ENCODE peak calls at places on chromosomes 16 and 17, in nine cellular contexts. One of them, this sample, is unnamed.
A peak's percentile ranks its signal among the peaks of the same experiment; 100 is the strongest.

GRCh38 chr17:18129041-18129502 is 20.5 kb downstream of the MYO15A start:
- DNase-seq in tibial artery: no peak
- DNase-seq in uterus: no peak
- DNase-seq in H1: no peak
- DNase-seq in CD8-positive, alpha-beta memory T cell: no peak
- DNase-seq in A549: no peak
- DNase-seq in transverse colon: no peak
- DNase-seq in neural progenitor cell: no peak
- DNase-seq in cardiac muscle cell: peak; percentile 58
- DNase-seq in this sample: peak; percentile 79

GRCh38 chr16:81238296-81239011 is at the start of gene BCO1:
- DNase-seq in neural progenitor cell: peak; percentile 87
- DNase-seq in H1: no peak
- DNase-seq in uterus: peak; percentile 31
- DNase-seq in A549: peak; percentile 35
- DNase-seq in CD8-positive, alpha-beta memory T cell: no peak
- DNase-seq in transverse colon: peak; percentile 31
- DNase-seq in tibial artery: no peak
- DNase-seq in cardiac muscle cell: peak; percentile 57
- DNase-seq in this sample: no peak

GRCh38 chr16:75754126-75754525 is 27.8 kb upstream of the CPHXL start:
- DNase-seq in cardiac muscle cell: peak; percentile 47
- DNase-seq in A549: no peak
- DNase-seq in CD8-positive, alpha-beta memory T cell: no peak
- DNase-seq in transverse colon: peak; percentile 46
- DNase-seq in tibial artery: no peak
- DNase-seq in uterus: no peak
- DNase-seq in neural progenitor cell: no peak
- DNase-seq in H1: no peak
- DNase-seq in this sample: no peak

GRCh38 chr17:16293918-16294317 is 59.4 kb downstream of the CENPV start:
- DNase-seq in H1: no peak
- DNase-seq in cardiac muscle cell: no peak
- DNase-seq in tibial artery: no peak
- DNase-seq in CD8-positive, alpha-beta memory T cell: no peak
- DNase-seq in uterus: no peak
- DNase-seq in transverse colon: peak; percentile 67
- DNase-seq in A549: no peak
- DNase-seq in neural progenitor cell: no peak
- DNase-seq in this sample: no peak

GRCh38 chr17:69672924-69673323 is 258.4 kb downstream of the MAP2K6 start:
- DNase-seq in H1: no peak
- DNase-seq in tibial artery: no peak
- DNase-seq in transverse colon: no peak
- DNase-seq in neural progenitor cell: no peak
- DNase-seq in A549: no peak
- DNase-seq in cardiac muscle cell: peak; percentile 61
- DNase-seq in uterus: no peak
- DNase-seq in CD8-positive, alpha-beta memory T cell: no peak
- DNase-seq in this sample: no peak

GRCh38 chr17:64236827-64237403 is 26.1 kb downstream of the TEX2 start:
- DNase-seq in A549: peak; percentile 44
- DNase-seq in H1: no peak
- DNase-seq in CD8-positive, alpha-beta memory T cell: no peak
- DNase-seq in neural progenitor cell: peak; percentile 45
- DNase-seq in transverse colon: no peak
- DNase-seq in tibial artery: no peak
- DNase-seq in uterus: no peak
- DNase-seq in cardiac muscle cell: no peak
- DNase-seq in this sample: no peak

GRCh38 chr16:19573997-19574396 is 18.5 kb downstream of the VPS35L start:
- DNase-seq in transverse colon: no peak
- DNase-seq in tibial artery: no peak
- DNase-seq in uterus: no peak
- DNase-seq in cardiac muscle cell: no peak
- DNase-seq in A549: no peak
- DNase-seq in neural progenitor cell: no peak
- DNase-seq in CD8-positive, alpha-beta memory T cell: no peak
- DNase-seq in H1: no peak
- DNase-seq in this sample: no peak

GRCh38 chr16:2745961-2746360 is 6.5 kb upstream of the SRRM2 start:
- DNase-seq in A549: no peak
- DNase-seq in CD8-positive, alpha-beta memory T cell: no peak
- DNase-seq in H1: no peak
- DNase-seq in transverse colon: no peak
- DNase-seq in uterus: no peak
- DNase-seq in neural progenitor cell: no peak
- DNase-seq in tibial artery: no peak
- DNase-seq in cardiac muscle cell: no peak
- DNase-seq in this sample: no peak

GRCh38 chr16:89360760-89361435 is 129.5 kb downstream of the ANKRD11 start:
- DNase-seq in H1: no peak
- DNase-seq in A549: no peak
- DNase-seq in CD8-positive, alpha-beta memory T cell: peak; percentile 60
- DNase-seq in neural progenitor cell: no peak
- DNase-seq in uterus: no peak
- DNase-seq in tibial artery: no peak
- DNase-seq in cardiac muscle cell: no peak
- DNase-seq in transverse colon: peak; percentile 58
- DNase-seq in this sample: no peak

GRCh38 chr16:73010150-73010676 is 37.7 kb downstream of the ZFHX3 start:
- DNase-seq in uterus: no peak
- DNase-seq in neural progenitor cell: peak; percentile 53
- DNase-seq in H1: no peak
- DNase-seq in cardiac muscle cell: no peak
- DNase-seq in CD8-positive, alpha-beta memory T cell: no peak
- DNase-seq in tibial artery: peak; percentile 45
- DNase-seq in A549: no peak
- DNase-seq in transverse colon: no peak
- DNase-seq in this sample: peak; percentile 36

GRCh38 chr16:8623634-8624033 is 2.1 kb downstream of the METTL22 start:
- DNase-seq in cardiac muscle cell: no peak
- DNase-seq in neural progenitor cell: no peak
- DNase-seq in A549: no peak
- DNase-seq in transverse colon: no peak
- DNase-seq in uterus: no peak
- DNase-seq in tibial artery: no peak
- DNase-seq in H1: no peak
- DNase-seq in CD8-positive, alpha-beta memory T cell: no peak
- DNase-seq in this sample: no peak

GRCh38 chr17:19327039-19327776 is 35.3 kb downstream of the B9D1 start:
- DNase-seq in neural progenitor cell: no peak
- DNase-seq in A549: peak; percentile 62
- DNase-seq in cardiac muscle cell: peak; percentile 82
- DNase-seq in H1: no peak
- DNase-seq in uterus: no peak
- DNase-seq in tibial artery: no peak
- DNase-seq in CD8-positive, alpha-beta memory T cell: no peak
- DNase-seq in transverse colon: no peak
- DNase-seq in this sample: peak; percentile 43

GRCh38 chr17:50781167-50781566 is 13.8 kb upstream of the ANKRD40CL start:
- DNase-seq in transverse colon: no peak
- DNase-seq in A549: no peak
- DNase-seq in tibial artery: no peak
- DNase-seq in uterus: no peak
- DNase-seq in neural progenitor cell: no peak
- DNase-seq in H1: no peak
- DNase-seq in CD8-positive, alpha-beta memory T cell: no peak
- DNase-seq in cardiac muscle cell: no peak
- DNase-seq in this sample: peak; percentile 79
- H3K4me3 ChIP-seq in transverse colon: no peak overlapping the region
- H3K4me3 ChIP-seq in A549: no peak overlapping the region
- H3K4me3 ChIP-seq in tibial artery: peak overlapping the region; percentile 26
- H3K4me3 ChIP-seq in uterus: peak overlapping the region; percentile 4
- H3K4me3 ChIP-seq in neural progenitor cell: no peak overlapping the region
- H3K4me3 ChIP-seq in H1: no peak overlapping the region
- H3K4me3 ChIP-seq in CD8-positive, alpha-beta memory T cell: no peak overlapping the region
- H3K4me3 ChIP-seq in cardiac muscle cell: no peak overlapping the region
- H3K4me3 ChIP-seq in this sample: no peak overlapping the region

GRCh38 chr16:368388-369158 is 1.8 kb downstream of the MRPL28 start:
- DNase-seq in A549: no peak
- DNase-seq in H1: no peak
- DNase-seq in tibial artery: no peak
- DNase-seq in CD8-positive, alpha-beta memory T cell: no peak
- DNase-seq in cardiac muscle cell: no peak
- DNase-seq in uterus: no peak
- DNase-seq in neural progenitor cell: no peak
- DNase-seq in transverse colon: peak; percentile 8
- DNase-seq in this sample: no peak

GRCh38 chr16:364091-364490 is 6.2 kb downstream of the MRPL28 start:
- DNase-seq in neural progenitor cell: no peak
- DNase-seq in A549: no peak
- DNase-seq in cardiac muscle cell: no peak
- DNase-seq in CD8-positive, alpha-beta memory T cell: no peak
- DNase-seq in transverse colon: no peak
- DNase-seq in H1: no peak
- DNase-seq in uterus: no peak
- DNase-seq in tibial artery: no peak
- DNase-seq in this sample: peak; percentile 38

GRCh38 chr16:367333-367903 is 2.9 kb downstream of the MRPL28 start:
- DNase-seq in uterus: no peak
- DNase-seq in transverse colon: no peak
- DNase-seq in cardiac muscle cell: no peak
- DNase-seq in tibial artery: no peak
- DNase-seq in A549: no peak
- DNase-seq in neural progenitor cell: no peak
- DNase-seq in H1: no peak
- DNase-seq in CD8-positive, alpha-beta memory T cell: no peak
- DNase-seq in this sample: no peak

GRCh38 chr16:364595-365491 is 5.5 kb downstream of the MRPL28 start:
- DNase-seq in transverse colon: no peak
- DNase-seq in cardiac muscle cell: no peak
- DNase-seq in tibial artery: no peak
- DNase-seq in neural progenitor cell: no peak
- DNase-seq in H1: no peak
- DNase-seq in CD8-positive, alpha-beta memory T cell: no peak
- DNase-seq in uterus: no peak
- DNase-seq in A549: no peak
- DNase-seq in this sample: peak; percentile 61

GRCh38 chr16:366476-366875 is 3.9 kb downstream of the MRPL28 start:
- DNase-seq in transverse colon: peak; percentile 6
- DNase-seq in neural progenitor cell: no peak
- DNase-seq in CD8-positive, alpha-beta memory T cell: no peak
- DNase-seq in H1: no peak
- DNase-seq in A549: no peak
- DNase-seq in uterus: no peak
- DNase-seq in cardiac muscle cell: no peak
- DNase-seq in tibial artery: no peak
- DNase-seq in this sample: no peak
- H3K4me1 ChIP-seq in transverse colon: peaks cover 12% of the 10 kb centered on the region
- H3K4me1 ChIP-seq in neural progenitor cell: peaks cover 4% of the 10 kb centered on the region
- H3K4me1 ChIP-seq in CD8-positive, alpha-beta memory T cell: peaks cover 18% of the 10 kb centered on the region
- H3K4me1 ChIP-seq in H1: peaks cover 8% of the 10 kb centered on the region
- H3K4me1 ChIP-seq in A549: peaks cover 24% of the 10 kb centered on the region
- H3K4me1 ChIP-seq in uterus: peaks cover 4% of the 10 kb centered on the region
- H3K4me1 ChIP-seq in cardiac muscle cell: peaks cover 5% of the 10 kb centered on the region
- H3K4me1 ChIP-seq in tibial artery: peaks cover 6% of the 10 kb centered on the region
- H3K4me1 ChIP-seq in this sample: peaks cover 11% of the 10 kb centered on the region

GRCh38 chr16:686459-687260 is 2.5 kb upstream of the JMJD8 start:
- DNase-seq in transverse colon: no peak
- DNase-seq in cardiac muscle cell: no peak
- DNase-seq in neural progenitor cell: no peak
- DNase-seq in A549: no peak
- DNase-seq in CD8-positive, alpha-beta memory T cell: no peak
- DNase-seq in tibial artery: no peak
- DNase-seq in uterus: no peak
- DNase-seq in H1: no peak
- DNase-seq in this sample: no peak

GRCh38 chr16:687499-687898 is 2.7 kb downstream of the WDR24 start:
- DNase-seq in A549: no peak
- DNase-seq in transverse colon: no peak
- DNase-seq in uterus: no peak
- DNase-seq in CD8-positive, alpha-beta memory T cell: no peak
- DNase-seq in tibial artery: no peak
- DNase-seq in H1: no peak
- DNase-seq in neural progenitor cell: no peak
- DNase-seq in cardiac muscle cell: no peak
- DNase-seq in this sample: no peak

GRCh38 chr16:684067-684794 is at the start of gene JMJD8:
- DNase-seq in transverse colon: peak; percentile 98
- DNase-seq in neural progenitor cell: peak; percentile 97
- DNase-seq in uterus: peak; percentile 95
- DNase-seq in CD8-positive, alpha-beta memory T cell: peak; percentile 97
- DNase-seq in A549: peak; percentile 90
- DNase-seq in cardiac muscle cell: peak; percentile 97
- DNase-seq in tibial artery: peak; percentile 95
- DNase-seq in H1: peak; percentile 81
- DNase-seq in this sample: peak; percentile 98

GRCh38 chr16:684961-685696 is 995 bp upstream of the JMJD8 start:
- DNase-seq in cardiac muscle cell: no peak
- DNase-seq in uterus: no peak
- DNase-seq in A549: no peak
- DNase-seq in H1: no peak
- DNase-seq in tibial artery: no peak
- DNase-seq in CD8-positive, alpha-beta memory T cell: no peak
- DNase-seq in neural progenitor cell: no peak
- DNase-seq in transverse colon: no peak
- DNase-seq in this sample: peak; percentile 42

GRCh38 chr16:685967-686366 is 1.8 kb upstream of the JMJD8 start:
- DNase-seq in CD8-positive, alpha-beta memory T cell: no peak
- DNase-seq in transverse colon: peak; percentile 64
- DNase-seq in uterus: no peak
- DNase-seq in H1: no peak
- DNase-seq in A549: no peak
- DNase-seq in cardiac muscle cell: peak; percentile 43
- DNase-seq in neural progenitor cell: peak; percentile 65
- DNase-seq in tibial artery: no peak
- DNase-seq in this sample: peak; percentile 47
- H3K27ac ChIP-seq in CD8-positive, alpha-beta memory T cell: no peak overlapping the region
- H3K27ac ChIP-seq in transverse colon: no peak overlapping the region
- H3K27ac ChIP-seq in uterus: no peak overlapping the region
- H3K27ac ChIP-seq in H1: no peak overlapping the region
- H3K27ac ChIP-seq in A549: no peak overlapping the region
- H3K27ac ChIP-seq in cardiac muscle cell: no peak overlapping the region
- H3K27ac ChIP-seq in neural progenitor cell: no peak overlapping the region
- H3K27ac ChIP-seq in tibial artery: no peak overlapping the region
- H3K27ac ChIP-seq in this sample: no peak overlapping the region

GRCh38 chr17:76493505-76494167 is 7.6 kb downstream of the RHBDF2 start:
- DNase-seq in A549: no peak
- DNase-seq in cardiac muscle cell: no peak
- DNase-seq in neural progenitor cell: no peak
- DNase-seq in transverse colon: peak; percentile 52
- DNase-seq in uterus: no peak
- DNase-seq in tibial artery: no peak
- DNase-seq in CD8-positive, alpha-beta memory T cell: peak; percentile 41
- DNase-seq in H1: no peak
- DNase-seq in this sample: no peak
- H3K4me3 ChIP-seq in A549: no peak overlapping the region
- H3K4me3 ChIP-seq in cardiac muscle cell: no peak overlapping the region
- H3K4me3 ChIP-seq in neural progenitor cell: no peak overlapping the region
- H3K4me3 ChIP-seq in transverse colon: no peak overlapping the region
- H3K4me3 ChIP-seq in uterus: no peak overlapping the region
- H3K4me3 ChIP-seq in tibial artery: no peak overlapping the region
- H3K4me3 ChIP-seq in CD8-positive, alpha-beta memory T cell: peak overlapping the region; percentile 51
- H3K4me3 ChIP-seq in H1: no peak overlapping the region
- H3K4me3 ChIP-seq in this sample: peak overlapping the region; percentile 32